ENCODE peak calls at places on chromosomes 13 and 19, in nine cellular contexts. One of them, this sample, is unnamed.

GRCh38 chr13:28679628-28680027 is 20.7 kb downstream of the POMP start:
- ATAC-seq in HCT116: peak
- ATAC-seq in Right ventricle myocardium superior: no peak
- ATAC-seq in effector memory CD8-positive, alpha-beta T cell: no peak
- ATAC-seq in activated T-cell treated with anti-CD3 and anti-CD28 coated beads, Interleukin-2, amount 50 U/mL, for 72 hours: no peak
- ATAC-seq in psoas muscle: no peak
- ATAC-seq in left lobe of liver: peak
- ATAC-seq in left lung: peak
- ATAC-seq in left colon: peak
- ATAC-seq in this sample: peak

GRCh38 chr13:99361197-99361596 is 54.0 kb upstream of the GPR183 start:
- ATAC-seq in HCT116: no peak
- ATAC-seq in effector memory CD8-positive, alpha-beta T cell: no peak
- ATAC-seq in left colon: no peak
- ATAC-seq in psoas muscle: no peak
- ATAC-seq in Right ventricle myocardium superior: no peak
- ATAC-seq in left lung: no peak
- ATAC-seq in activated T-cell treated with anti-CD3 and anti-CD28 coated beads, Interleukin-2, amount 50 U/mL, for 72 hours: no peak
- ATAC-seq in left lobe of liver: no peak
- ATAC-seq in this sample: no peak

GRCh38 chr13:22926176-22927007 is 254.4 kb upstream of the SGCG start:
- ATAC-seq in Right ventricle myocardium superior: peak
- ATAC-seq in effector memory CD8-positive, alpha-beta T cell: no peak
- ATAC-seq in left lobe of liver: peak
- ATAC-seq in psoas muscle: peak
- ATAC-seq in HCT116: no peak
- ATAC-seq in left lung: peak
- ATAC-seq in activated T-cell treated with anti-CD3 and anti-CD28 coated beads, Interleukin-2, amount 50 U/mL, for 72 hours: no peak
- ATAC-seq in left colon: peak
- ATAC-seq in this sample: no peak

GRCh38 chr13:51905787-51906186 is 44.0 kb downstream of the CCDC70 start:
- ATAC-seq in left lung: no peak
- ATAC-seq in HCT116: peak
- ATAC-seq in left colon: no peak
- ATAC-seq in left lobe of liver: no peak
- ATAC-seq in Right ventricle myocardium superior: no peak
- ATAC-seq in activated T-cell treated with anti-CD3 and anti-CD28 coated beads, Interleukin-2, amount 50 U/mL, for 72 hours: peak
- ATAC-seq in psoas muscle: no peak
- ATAC-seq in effector memory CD8-positive, alpha-beta T cell: no peak
- ATAC-seq in this sample: no peak

GRCh38 chr19:45008554-45008953 is 7.3 kb downstream of the RELB start:
- ATAC-seq in HCT116: no peak
- ATAC-seq in effector memory CD8-positive, alpha-beta T cell: no peak
- ATAC-seq in Right ventricle myocardium superior: no peak
- ATAC-seq in left lobe of liver: no peak
- ATAC-seq in left lung: no peak
- ATAC-seq in left colon: peak
- ATAC-seq in psoas muscle: no peak
- ATAC-seq in activated T-cell treated with anti-CD3 and anti-CD28 coated beads, Interleukin-2, amount 50 U/mL, for 72 hours: no peak
- ATAC-seq in this sample: no peak

GRCh38 chr13:93744886-93745285 is 518.3 kb downstream of the GPC6 start:
- ATAC-seq in left lung: no peak
- ATAC-seq in left colon: no peak
- ATAC-seq in left lobe of liver: no peak
- ATAC-seq in Right ventricle myocardium superior: no peak
- ATAC-seq in effector memory CD8-positive, alpha-beta T cell: no peak
- ATAC-seq in HCT116: no peak
- ATAC-seq in psoas muscle: no peak
- ATAC-seq in activated T-cell treated with anti-CD3 and anti-CD28 coated beads, Interleukin-2, amount 50 U/mL, for 72 hours: no peak
- ATAC-seq in this sample: no peak

GRCh38 chr13:91722267-91722884 is 324.0 kb downstream of the GPC5 start:
- ATAC-seq in left colon: no peak
- ATAC-seq in left lung: peak
- ATAC-seq in Right ventricle myocardium superior: peak
- ATAC-seq in effector memory CD8-positive, alpha-beta T cell: no peak
- ATAC-seq in HCT116: no peak
- ATAC-seq in activated T-cell treated with anti-CD3 and anti-CD28 coated beads, Interleukin-2, amount 50 U/mL, for 72 hours: no peak
- ATAC-seq in left lobe of liver: peak
- ATAC-seq in psoas muscle: no peak
- ATAC-seq in this sample: peak

GRCh38 chr19:27758626-27759505 is 1454.1 kb downstream of the UQCRFS1 start:
- ATAC-seq in effector memory CD8-positive, alpha-beta T cell: no peak
- ATAC-seq in left colon: no peak
- ATAC-seq in psoas muscle: no peak
- ATAC-seq in left lung: no peak
- ATAC-seq in left lobe of liver: no peak
- ATAC-seq in HCT116: no peak
- ATAC-seq in activated T-cell treated with anti-CD3 and anti-CD28 coated beads, Interleukin-2, amount 50 U/mL, for 72 hours: no peak
- ATAC-seq in Right ventricle myocardium superior: no peak
- ATAC-seq in this sample: no peak

GRCh38 chr13:75802161-75802560 is 166.0 kb downstream of the LMO7 start:
- ATAC-seq in Right ventricle myocardium superior: no peak
- ATAC-seq in HCT116: no peak
- ATAC-seq in left lung: no peak
- ATAC-seq in left colon: peak
- ATAC-seq in psoas muscle: no peak
- ATAC-seq in activated T-cell treated with anti-CD3 and anti-CD28 coated beads, Interleukin-2, amount 50 U/mL, for 72 hours: no peak
- ATAC-seq in left lobe of liver: no peak
- ATAC-seq in effector memory CD8-positive, alpha-beta T cell: no peak
- ATAC-seq in this sample: no peak

GRCh38 chr19:13887529-13887928 is 10.6 kb downstream of the NANOS3 start:
- ATAC-seq in effector memory CD8-positive, alpha-beta T cell: peak
- ATAC-seq in psoas muscle: no peak
- ATAC-seq in left lobe of liver: no peak
- ATAC-seq in activated T-cell treated with anti-CD3 and anti-CD28 coated beads, Interleukin-2, amount 50 U/mL, for 72 hours: peak
- ATAC-seq in left colon: peak
- ATAC-seq in Right ventricle myocardium superior: no peak
- ATAC-seq in HCT116: no peak
- ATAC-seq in left lung: no peak
- ATAC-seq in this sample: no peak

GRCh38 chr13:94433055-94433947 is 46.2 kb downstream of the DCT start:
- ATAC-seq in effector memory CD8-positive, alpha-beta T cell: no peak
- ATAC-seq in left lung: peak
- ATAC-seq in psoas muscle: no peak
- ATAC-seq in Right ventricle myocardium superior: peak
- ATAC-seq in left colon: peak
- ATAC-seq in HCT116: no peak
- ATAC-seq in left lobe of liver: peak
- ATAC-seq in activated T-cell treated with anti-CD3 and anti-CD28 coated beads, Interleukin-2, amount 50 U/mL, for 72 hours: peak
- ATAC-seq in this sample: no peak

GRCh38 chr19:28686741-28687140 is 526.2 kb downstream of the UQCRFS1 start:
- ATAC-seq in activated T-cell treated with anti-CD3 and anti-CD28 coated beads, Interleukin-2, amount 50 U/mL, for 72 hours: no peak
- ATAC-seq in left lobe of liver: no peak
- ATAC-seq in effector memory CD8-positive, alpha-beta T cell: no peak
- ATAC-seq in left lung: no peak
- ATAC-seq in Right ventricle myocardium superior: no peak
- ATAC-seq in left colon: no peak
- ATAC-seq in psoas muscle: no peak
- ATAC-seq in HCT116: no peak
- ATAC-seq in this sample: no peak

GRCh38 chr19:51783373-51783772 is 11.6 kb upstream of the FPR3 start:
- ATAC-seq in effector memory CD8-positive, alpha-beta T cell: no peak
- ATAC-seq in psoas muscle: no peak
- ATAC-seq in HCT116: peak
- ATAC-seq in left lobe of liver: no peak
- ATAC-seq in left colon: no peak
- ATAC-seq in left lung: peak
- ATAC-seq in Right ventricle myocardium superior: peak
- ATAC-seq in activated T-cell treated with anti-CD3 and anti-CD28 coated beads, Interleukin-2, amount 50 U/mL, for 72 hours: no peak
- ATAC-seq in this sample: no peak

GRCh38 chr19:17944301-17944700 is 11.5 kb downstream of the CCDC124 start:
- ATAC-seq in effector memory CD8-positive, alpha-beta T cell: no peak
- ATAC-seq in left colon: no peak
- ATAC-seq in HCT116: no peak
- ATAC-seq in left lobe of liver: no peak
- ATAC-seq in psoas muscle: peak
- ATAC-seq in left lung: no peak
- ATAC-seq in activated T-cell treated with anti-CD3 and anti-CD28 coated beads, Interleukin-2, amount 50 U/mL, for 72 hours: no peak
- ATAC-seq in Right ventricle myocardium superior: no peak
- ATAC-seq in this sample: peak

GRCh38 chr13:106302011-106302410 is 233.5 kb downstream of the EFNB2 start:
- ATAC-seq in activated T-cell treated with anti-CD3 and anti-CD28 coated beads, Interleukin-2, amount 50 U/mL, for 72 hours: no peak
- ATAC-seq in effector memory CD8-positive, alpha-beta T cell: no peak
- ATAC-seq in psoas muscle: no peak
- ATAC-seq in left colon: no peak
- ATAC-seq in Right ventricle myocardium superior: no peak
- ATAC-seq in HCT116: no peak
- ATAC-seq in left lung: no peak
- ATAC-seq in left lobe of liver: no peak
- ATAC-seq in this sample: no peak

GRCh38 chr19:48330012-48330681 is 4.8 kb downstream of the EMP3 start:
- ATAC-seq in activated T-cell treated with anti-CD3 and anti-CD28 coated beads, Interleukin-2, amount 50 U/mL, for 72 hours: peak
- ATAC-seq in HCT116: no peak
- ATAC-seq in Right ventricle myocardium superior: peak
- ATAC-seq in left colon: peak
- ATAC-seq in left lung: peak
- ATAC-seq in left lobe of liver: peak
- ATAC-seq in psoas muscle: peak
- ATAC-seq in effector memory CD8-positive, alpha-beta T cell: peak
- ATAC-seq in this sample: peak

GRCh38 chr13:97233499-97233898 is 11.4 kb downstream of the MBNL2 start:
- ATAC-seq in Right ventricle myocardium superior: no peak
- ATAC-seq in activated T-cell treated with anti-CD3 and anti-CD28 coated beads, Interleukin-2, amount 50 U/mL, for 72 hours: no peak
- ATAC-seq in HCT116: no peak
- ATAC-seq in effector memory CD8-positive, alpha-beta T cell: no peak
- ATAC-seq in left lobe of liver: no peak
- ATAC-seq in psoas muscle: no peak
- ATAC-seq in left colon: no peak
- ATAC-seq in left lung: no peak
- ATAC-seq in this sample: no peak

GRCh38 chr13:29369060-29369743 is 226.3 kb downstream of the SLC7A1 start:
- ATAC-seq in left colon: peak
- ATAC-seq in effector memory CD8-positive, alpha-beta T cell: peak
- ATAC-seq in psoas muscle: no peak
- ATAC-seq in Right ventricle myocardium superior: peak
- ATAC-seq in left lung: peak
- ATAC-seq in HCT116: peak
- ATAC-seq in left lobe of liver: peak
- ATAC-seq in activated T-cell treated with anti-CD3 and anti-CD28 coated beads, Interleukin-2, amount 50 U/mL, for 72 hours: no peak
- ATAC-seq in this sample: peak

GRCh38 chr19:28569132-28570114 is 643.5 kb downstream of the UQCRFS1 start:
- ATAC-seq in activated T-cell treated with anti-CD3 and anti-CD28 coated beads, Interleukin-2, amount 50 U/mL, for 72 hours: no peak
- ATAC-seq in effector memory CD8-positive, alpha-beta T cell: no peak
- ATAC-seq in HCT116: no peak
- ATAC-seq in Right ventricle myocardium superior: no peak
- ATAC-seq in left colon: no peak
- ATAC-seq in psoas muscle: no peak
- ATAC-seq in left lobe of liver: peak
- ATAC-seq in left lung: no peak
- ATAC-seq in this sample: no peak

GRCh38 chr13:85709721-85710120 is 89.5 kb downstream of the SLITRK6 start:
- ATAC-seq in activated T-cell treated with anti-CD3 and anti-CD28 coated beads, Interleukin-2, amount 50 U/mL, for 72 hours: no peak
- ATAC-seq in effector memory CD8-positive, alpha-beta T cell: no peak
- ATAC-seq in left lobe of liver: no peak
- ATAC-seq in HCT116: no peak
- ATAC-seq in psoas muscle: no peak
- ATAC-seq in Right ventricle myocardium superior: no peak
- ATAC-seq in left lung: no peak
- ATAC-seq in left colon: no peak
- ATAC-seq in this sample: no peak

GRCh38 chr13:40472427-40473220 is 193.8 kb downstream of the FOXO1 start:
- ATAC-seq in left lobe of liver: no peak
- ATAC-seq in Right ventricle myocardium superior: no peak
- ATAC-seq in activated T-cell treated with anti-CD3 and anti-CD28 coated beads, Interleukin-2, amount 50 U/mL, for 72 hours: peak
- ATAC-seq in left lung: no peak
- ATAC-seq in left colon: no peak
- ATAC-seq in psoas muscle: no peak
- ATAC-seq in effector memory CD8-positive, alpha-beta T cell: no peak
- ATAC-seq in HCT116: no peak
- ATAC-seq in this sample: no peak

GRCh38 chr19:40716031-40716654 is 543 bp downstream of the COQ8B start:
- ATAC-seq in Right ventricle myocardium superior: no peak
- ATAC-seq in HCT116: peak
- ATAC-seq in left lobe of liver: no peak
- ATAC-seq in psoas muscle: no peak
- ATAC-seq in left lung: no peak
- ATAC-seq in effector memory CD8-positive, alpha-beta T cell: peak
- ATAC-seq in activated T-cell treated with anti-CD3 and anti-CD28 coated beads, Interleukin-2, amount 50 U/mL, for 72 hours: peak
- ATAC-seq in left colon: no peak
- ATAC-seq in this sample: peak

GRCh38 chr13:43908156-43909126 is 28.7 kb downstream of the LACC1 start:
- ATAC-seq in left lung: peak
- ATAC-seq in Right ventricle myocardium superior: peak
- ATAC-seq in HCT116: peak
- ATAC-seq in left lobe of liver: peak
- ATAC-seq in psoas muscle: peak
- ATAC-seq in left colon: peak
- ATAC-seq in effector memory CD8-positive, alpha-beta T cell: peak
- ATAC-seq in activated T-cell treated with anti-CD3 and anti-CD28 coated beads, Interleukin-2, amount 50 U/mL, for 72 hours: peak
- ATAC-seq in this sample: peak

GRCh38 chr19:6887326-6887725 is at the start of gene ADGRE1:
- ATAC-seq in left colon: no peak
- ATAC-seq in Right ventricle myocardium superior: peak
- ATAC-seq in effector memory CD8-positive, alpha-beta T cell: no peak
- ATAC-seq in left lobe of liver: peak
- ATAC-seq in psoas muscle: no peak
- ATAC-seq in HCT116: no peak
- ATAC-seq in left lung: peak
- ATAC-seq in activated T-cell treated with anti-CD3 and anti-CD28 coated beads, Interleukin-2, amount 50 U/mL, for 72 hours: peak
- ATAC-seq in this sample: no peak

GRCh38 chr13:80084086-80084676 is 256.7 kb downstream of the SPRY2 start:
- ATAC-seq in effector memory CD8-positive, alpha-beta T cell: no peak
- ATAC-seq in left colon: no peak
- ATAC-seq in Right ventricle myocardium superior: peak
- ATAC-seq in HCT116: no peak
- ATAC-seq in psoas muscle: no peak
- ATAC-seq in activated T-cell treated with anti-CD3 and anti-CD28 coated beads, Interleukin-2, amount 50 U/mL, for 72 hours: no peak
- ATAC-seq in left lobe of liver: no peak
- ATAC-seq in left lung: peak
- ATAC-seq in this sample: peak

GRCh38 chr13:70890289-70890688 is 782.0 kb upstream of the KLHL1 start:
- ATAC-seq in left colon: no peak
- ATAC-seq in psoas muscle: no peak
- ATAC-seq in left lung: peak
- ATAC-seq in Right ventricle myocardium superior: no peak
- ATAC-seq in effector memory CD8-positive, alpha-beta T cell: no peak
- ATAC-seq in activated T-cell treated with anti-CD3 and anti-CD28 coated beads, Interleukin-2, amount 50 U/mL, for 72 hours: no peak
- ATAC-seq in left lobe of liver: no peak
- ATAC-seq in HCT116: no peak
- ATAC-seq in this sample: no peak

GRCh38 chr13:29006359-29006850 is 186.3 kb downstream of the MTUS2 start:
- ATAC-seq in effector memory CD8-positive, alpha-beta T cell: no peak
- ATAC-seq in activated T-cell treated with anti-CD3 and anti-CD28 coated beads, Interleukin-2, amount 50 U/mL, for 72 hours: no peak
- ATAC-seq in left lobe of liver: no peak
- ATAC-seq in psoas muscle: no peak
- ATAC-seq in Right ventricle myocardium superior: peak
- ATAC-seq in left lung: no peak
- ATAC-seq in left colon: no peak
- ATAC-seq in HCT116: no peak
- ATAC-seq in this sample: no peak